ENCODE peak calls at places on chromosomes 4 and X, in six cellular contexts. One of them, this sample, is unnamed.

GRCh38 chr4:77697860-77698599 is 92.4 kb downstream of the CXCL13 start:
- DNase-seq in right lobe of liver: peak; percentile 56
- DNase-seq in fibroblast of lung: peak; percentile 68
- DNase-seq in HCT116: peak; percentile 29
- DNase-seq in heart left ventricle: no peak
- DNase-seq in A549: peak; percentile 65
- DNase-seq in this sample: peak; percentile 74

GRCh38 chr4:1462009-1462767 is 55.9 kb upstream of the NKX1-1 start:
- DNase-seq in heart left ventricle: no peak
- DNase-seq in HCT116: no peak
- DNase-seq in A549: no peak
- DNase-seq in fibroblast of lung: no peak
- DNase-seq in right lobe of liver: no peak
- DNase-seq in this sample: no peak

GRCh38 chr4:121823505-121824170 is at the start of gene CCNA2:
- DNase-seq in HCT116: peak; percentile 97
- DNase-seq in right lobe of liver: peak; percentile 98
- DNase-seq in A549: peak; percentile 96
- DNase-seq in fibroblast of lung: peak; percentile 95
- DNase-seq in heart left ventricle: peak; percentile 97
- DNase-seq in this sample: peak; percentile 97

GRCh38 chr4:118173956-118174355 is 139.7 kb downstream of the NDST3 start:
- DNase-seq in heart left ventricle: no peak
- DNase-seq in A549: no peak
- DNase-seq in HCT116: no peak
- DNase-seq in right lobe of liver: no peak
- DNase-seq in fibroblast of lung: peak; percentile 74
- DNase-seq in this sample: no peak

GRCh38 chr4:84366111-84366510 is 133.0 kb downstream of the NKX6-1 start:
- DNase-seq in heart left ventricle: no peak
- DNase-seq in A549: no peak
- DNase-seq in HCT116: no peak
- DNase-seq in fibroblast of lung: peak; percentile 51
- DNase-seq in right lobe of liver: no peak
- DNase-seq in this sample: no peak

GRCh38 chr4:2412534-2412884 is 5.9 kb downstream of the ZFYVE28 start:
- DNase-seq in heart left ventricle: no peak
- DNase-seq in A549: peak; percentile 50
- DNase-seq in HCT116: no peak
- DNase-seq in fibroblast of lung: no peak
- DNase-seq in right lobe of liver: no peak
- DNase-seq in this sample: peak; percentile 92

GRCh38 chr4:30945586-30945985 is 225.4 kb downstream of the PCDH7 start:
- DNase-seq in fibroblast of lung: peak; percentile 75
- DNase-seq in heart left ventricle: no peak
- DNase-seq in right lobe of liver: no peak
- DNase-seq in A549: no peak
- DNase-seq in HCT116: peak; percentile 61
- DNase-seq in this sample: no peak

GRCh38 chrX:341541-342101 is 23.0 kb upstream of the GTPBP6 start:
- DNase-seq in heart left ventricle: no peak
- DNase-seq in A549: no peak
- DNase-seq in fibroblast of lung: no peak
- DNase-seq in right lobe of liver: no peak
- DNase-seq in HCT116: no peak
- DNase-seq in this sample: peak; percentile 35

GRCh38 chr4:22191565-22192301 is 243.2 kb upstream of the KCNIP4 start:
- DNase-seq in HCT116: no peak
- DNase-seq in heart left ventricle: no peak
- DNase-seq in fibroblast of lung: peak; percentile 33
- DNase-seq in A549: no peak
- DNase-seq in right lobe of liver: no peak
- DNase-seq in this sample: no peak

GRCh38 chr4:150579591-150580234 is 2.2 kb upstream of the MAB21L2 start:
- DNase-seq in A549: no peak
- DNase-seq in fibroblast of lung: peak; percentile 68
- DNase-seq in HCT116: no peak
- DNase-seq in heart left ventricle: peak; percentile 24
- DNase-seq in right lobe of liver: peak; percentile 45
- DNase-seq in this sample: peak; percentile 52

GRCh38 chr4:6907658-6908191 is 1.9 kb upstream of the TBC1D14 start:
- DNase-seq in right lobe of liver: no peak
- DNase-seq in HCT116: peak; percentile 21
- DNase-seq in fibroblast of lung: no peak
- DNase-seq in heart left ventricle: no peak
- DNase-seq in A549: peak; percentile 32
- DNase-seq in this sample: peak; percentile 79

GRCh38 chr4:87461281-87461700 is 38.9 kb downstream of the NUDT9 start:
- DNase-seq in fibroblast of lung: peak; percentile 51
- DNase-seq in A549: peak; percentile 5
- DNase-seq in heart left ventricle: no peak
- DNase-seq in right lobe of liver: no peak
- DNase-seq in HCT116: no peak
- DNase-seq in this sample: no peak

GRCh38 chr4:119300072-119300387 is 21.9 kb downstream of the FABP2 start:
- DNase-seq in right lobe of liver: peak; percentile 54
- DNase-seq in HCT116: no peak
- DNase-seq in A549: no peak
- DNase-seq in heart left ventricle: peak; percentile 54
- DNase-seq in fibroblast of lung: peak; percentile 65
- DNase-seq in this sample: peak; percentile 62

GRCh38 chr4:128471576-128471975 is 184.0 kb upstream of the PGRMC2 start:
- DNase-seq in heart left ventricle: no peak
- DNase-seq in fibroblast of lung: peak; percentile 12
- DNase-seq in right lobe of liver: no peak
- DNase-seq in HCT116: no peak
- DNase-seq in A549: no peak
- DNase-seq in this sample: no peak

GRCh38 chrX:1657367-1658082 is 42.7 kb downstream of the ASMT start:
- DNase-seq in right lobe of liver: no peak
- DNase-seq in HCT116: no peak
- DNase-seq in A549: peak; percentile 66
- DNase-seq in heart left ventricle: peak; percentile 26
- DNase-seq in fibroblast of lung: peak; percentile 34
- DNase-seq in this sample: no peak

GRCh38 chr4:78360466-78360865 is 191.1 kb upstream of the ANXA3 start:
- DNase-seq in right lobe of liver: no peak
- DNase-seq in fibroblast of lung: no peak
- DNase-seq in A549: no peak
- DNase-seq in heart left ventricle: no peak
- DNase-seq in HCT116: no peak
- DNase-seq in this sample: no peak

GRCh38 chr4:87345139-87345538 is 22.5 kb upstream of the HSD17B13 start:
- DNase-seq in right lobe of liver: no peak
- DNase-seq in A549: no peak
- DNase-seq in HCT116: no peak
- DNase-seq in fibroblast of lung: no peak
- DNase-seq in heart left ventricle: no peak
- DNase-seq in this sample: no peak

GRCh38 chrX:24426340-24426913 is 38.7 kb upstream of the PDK3 start:
- DNase-seq in A549: peak; percentile 2
- DNase-seq in heart left ventricle: no peak
- DNase-seq in HCT116: no peak
- DNase-seq in fibroblast of lung: no peak
- DNase-seq in right lobe of liver: no peak
- DNase-seq in this sample: no peak

GRCh38 chrX:16750136-16750535 is 30.7 kb downstream of the SYAP1 start:
- DNase-seq in heart left ventricle: no peak
- DNase-seq in HCT116: no peak
- DNase-seq in A549: no peak
- DNase-seq in right lobe of liver: no peak
- DNase-seq in fibroblast of lung: no peak
- DNase-seq in this sample: no peak

GRCh38 chrX:7190157-7190556 is 42.2 kb upstream of the PUDP start:
- DNase-seq in A549: no peak
- DNase-seq in heart left ventricle: no peak
- DNase-seq in fibroblast of lung: no peak
- DNase-seq in HCT116: no peak
- DNase-seq in right lobe of liver: no peak
- DNase-seq in this sample: no peak

GRCh38 chrX:13283968-13284914 is 35.6 kb downstream of the ATXN3L start:
- DNase-seq in right lobe of liver: no peak
- DNase-seq in fibroblast of lung: peak; percentile 91
- DNase-seq in heart left ventricle: no peak
- DNase-seq in HCT116: no peak
- DNase-seq in A549: no peak
- DNase-seq in this sample: no peak

GRCh38 chrX:63128509-63128908 is 222.6 kb downstream of the SPIN4 start:
- DNase-seq in right lobe of liver: peak; percentile 40
- DNase-seq in HCT116: peak; percentile 16
- DNase-seq in heart left ventricle: no peak
- DNase-seq in A549: peak; percentile 36
- DNase-seq in fibroblast of lung: peak; percentile 1
- DNase-seq in this sample: no peak

GRCh38 chrX:136597356-136597755 is 50.6 kb upstream of the CD40LG start:
- DNase-seq in HCT116: no peak
- DNase-seq in heart left ventricle: no peak
- DNase-seq in A549: no peak
- DNase-seq in fibroblast of lung: no peak
- DNase-seq in right lobe of liver: no peak
- DNase-seq in this sample: no peak

GRCh38 chr4:156173937-156174336 is 220.3 kb upstream of the CTSO start:
- DNase-seq in HCT116: no peak
- DNase-seq in fibroblast of lung: no peak
- DNase-seq in heart left ventricle: no peak
- DNase-seq in A549: no peak
- DNase-seq in right lobe of liver: no peak
- DNase-seq in this sample: no peak

GRCh38 chr4:150379454-150379853 is 202.5 kb upstream of the MAB21L2 start:
- DNase-seq in heart left ventricle: no peak
- DNase-seq in right lobe of liver: no peak
- DNase-seq in HCT116: no peak
- DNase-seq in A549: no peak
- DNase-seq in fibroblast of lung: peak; percentile 51
- DNase-seq in this sample: no peak

GRCh38 chrX:920234-920799 is 289.7 kb downstream of the SHOX start:
- DNase-seq in fibroblast of lung: peak; percentile 1
- DNase-seq in HCT116: no peak
- DNase-seq in heart left ventricle: no peak
- DNase-seq in right lobe of liver: no peak
- DNase-seq in A549: no peak
- DNase-seq in this sample: no peak

GRCh38 chrX:52341493-52341892 is 27.3 kb upstream of the XAGE2 start:
- DNase-seq in A549: no peak
- DNase-seq in fibroblast of lung: no peak
- DNase-seq in HCT116: peak; percentile 2
- DNase-seq in right lobe of liver: no peak
- DNase-seq in heart left ventricle: no peak
- DNase-seq in this sample: no peak

GRCh38 chrX:52337410-52337809 is 31.4 kb upstream of the XAGE2 start:
- DNase-seq in A549: no peak
- DNase-seq in heart left ventricle: no peak
- DNase-seq in HCT116: no peak
- DNase-seq in fibroblast of lung: no peak
- DNase-seq in right lobe of liver: no peak
- DNase-seq in this sample: no peak
- H3K4me1 ChIP-seq in A549: no peaks in the 10 kb centered on the region
- H3K4me1 ChIP-seq in heart left ventricle: no peaks in the 10 kb centered on the region
- H3K4me1 ChIP-seq in HCT116: no peaks in the 10 kb centered on the region
- H3K4me1 ChIP-seq in fibroblast of lung: no peaks in the 10 kb centered on the region
- H3K4me1 ChIP-seq in right lobe of liver: no peaks in the 10 kb centered on the region
- H3K4me1 ChIP-seq in this sample: no peaks in the 10 kb centered on the region

GRCh38 chr4:3529363-3529762 is 2.9 kb downstream of the LRPAP1 start:
- DNase-seq in A549: no peak
- DNase-seq in heart left ventricle: no peak
- DNase-seq in HCT116: no peak
- DNase-seq in right lobe of liver: no peak
- DNase-seq in fibroblast of lung: no peak
- DNase-seq in this sample: peak; percentile 18
- TF ChIP-seq CTCF in A549: no peak
- TF ChIP-seq CTCF in heart left ventricle: no peak
- TF ChIP-seq CTCF in HCT116: no peak
- TF ChIP-seq CTCF in right lobe of liver: no peak
- TF ChIP-seq CTCF in fibroblast of lung: no peak
- TF ChIP-seq CTCF in this sample: no peak

GRCh38 chr4:18559492-18559891 is 537.9 kb upstream of the LCORL start:
- DNase-seq in A549: no peak
- DNase-seq in fibroblast of lung: no peak
- DNase-seq in HCT116: no peak
- DNase-seq in right lobe of liver: no peak
- DNase-seq in heart left ventricle: no peak
- DNase-seq in this sample: no peak

GRCh38 chr4:18556402-18556801 is 534.8 kb upstream of the LCORL start:
- DNase-seq in heart left ventricle: no peak
- DNase-seq in fibroblast of lung: no peak
- DNase-seq in HCT116: no peak
- DNase-seq in right lobe of liver: no peak
- DNase-seq in A549: no peak
- DNase-seq in this sample: no peak
- H3K4me3 ChIP-seq in heart left ventricle: no peak overlapping the region
- H3K4me3 ChIP-seq in fibroblast of lung: no peak overlapping the region
- H3K4me3 ChIP-seq in HCT116: no peak overlapping the region
- H3K4me3 ChIP-seq in right lobe of liver: no peak overlapping the region
- H3K4me3 ChIP-seq in A549: no peak overlapping the region
- H3K4me3 ChIP-seq in this sample: no peak overlapping the region

GRCh38 chr4:159199827-159200226 is 96.9 kb downstream of the RAPGEF2 start:
- DNase-seq in fibroblast of lung: no peak
- DNase-seq in A549: no peak
- DNase-seq in heart left ventricle: no peak
- DNase-seq in right lobe of liver: no peak
- DNase-seq in HCT116: no peak
- DNase-seq in this sample: no peak

GRCh38 chr4:159195400-159195799 is 92.5 kb downstream of the RAPGEF2 start:
- DNase-seq in HCT116: no peak
- DNase-seq in fibroblast of lung: no peak
- DNase-seq in heart left ventricle: no peak
- DNase-seq in right lobe of liver: no peak
- DNase-seq in A549: no peak
- DNase-seq in this sample: no peak

GRCh38 chr4:159197885-159198269 is 95.0 kb downstream of the RAPGEF2 start:
- DNase-seq in right lobe of liver: no peak
- DNase-seq in heart left ventricle: no peak
- DNase-seq in HCT116: no peak
- DNase-seq in fibroblast of lung: no peak
- DNase-seq in A549: no peak
- DNase-seq in this sample: no peak

GRCh38 chr4:159201168-159201567 is 98.3 kb downstream of the RAPGEF2 start:
- DNase-seq in HCT116: no peak
- DNase-seq in heart left ventricle: no peak
- DNase-seq in A549: no peak
- DNase-seq in fibroblast of lung: no peak
- DNase-seq in right lobe of liver: no peak
- DNase-seq in this sample: no peak

DNA sequence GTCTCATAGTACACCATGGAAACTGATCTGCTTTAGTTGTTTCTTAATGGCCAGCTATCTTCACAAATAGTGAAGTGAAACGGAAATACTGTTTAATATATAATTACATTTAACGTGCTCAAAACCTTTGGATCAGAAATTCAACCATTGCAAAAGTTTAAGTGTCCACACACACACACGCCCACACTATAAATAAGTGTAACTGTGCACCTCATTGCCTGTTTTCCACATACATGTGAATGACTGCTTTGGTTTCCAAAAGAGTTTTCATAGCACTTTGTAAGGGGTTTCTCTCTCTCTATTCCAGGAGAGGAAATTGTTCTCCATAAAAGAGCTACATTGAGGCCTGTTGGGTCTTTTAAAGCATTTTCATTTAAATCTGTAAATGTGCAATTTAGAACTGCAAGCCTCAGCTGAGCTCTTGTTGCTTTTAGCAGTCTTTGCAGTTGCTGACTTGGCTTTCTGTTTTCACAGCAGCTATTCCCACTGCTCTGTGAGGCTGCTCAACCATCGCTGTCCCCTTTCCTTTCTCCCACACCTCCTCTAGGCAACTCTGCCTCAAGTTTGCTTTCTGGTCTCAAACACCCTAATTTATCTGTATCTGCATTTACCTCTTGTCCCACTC is 94.5 kb downstream of the RAPGEF2 start:
- DNase-seq in A549: no peak
- DNase-seq in fibroblast of lung: no peak
- DNase-seq in heart left ventricle: no peak
- DNase-seq in right lobe of liver: no peak
- DNase-seq in HCT116: no peak
- DNase-seq in this sample: no peak
- H3K4me1 ChIP-seq in A549: no peaks in the 10 kb centered on the region
- H3K4me1 ChIP-seq in fibroblast of lung: no peaks in the 10 kb centered on the region
- H3K4me1 ChIP-seq in heart left ventricle: no peaks in the 10 kb centered on the region
- H3K4me1 ChIP-seq in right lobe of liver: no peaks in the 10 kb centered on the region
- H3K4me1 ChIP-seq in HCT116: no peaks in the 10 kb centered on the region
- H3K4me1 ChIP-seq in this sample: no peaks in the 10 kb centered on the region